ENCODE peak calls at places on chromosomes 4 and X, in four cellular contexts. B is brain microvascular endothelial cell; L is CD8-positive, alpha-beta T cell; V is H9. A is an unnamed sample. For H3K27me3, the result is how much of the 10 kb centered on the place peaks cover.

GRCh38 chrX:74788545-74789086 is 136.6 kb downstream of the NEXMIF start:
- DNase-seq in B (no peak), L (no peak), V (no peak), A (no peak)

GRCh38 chr4:87213425-87213824 is 7.0 kb downstream of the KLHL8 start:
- DNase-seq in B (no peak), V (no peak), L (no peak), A (no peak)

GRCh38 chrX:104113237-104113965 is 1.1 kb downstream of the ZCCHC18 start:
- DNase-seq in B (peak), V (peak), L (peak), A (peak)

GRCh38 chrX:11464836-11465458 is 171.7 kb downstream of the AMELX start:
- DNase-seq in B (no peak), V (no peak), L (no peak), A (no peak)

GRCh38 chrX:45445745-45446412 is 245.2 kb upstream of the DIPK2B start:
- DNase-seq in V (no peak), B (peak), L (no peak), A (no peak)

GRCh38 chr4:94801016-94801415 is 43.3 kb downstream of the BMPR1B start:
- DNase-seq in L (no peak), V (no peak), B (no peak), A (no peak)

GRCh38 chr4:90215286-90215685 is 88.1 kb downstream of the CCSER1 start:
- DNase-seq in L (no peak), B (no peak), V (no peak), A (no peak)

GRCh38 chr4:85029453-85029852 is 63.0 kb upstream of the WDFY3 start:
- DNase-seq in L (no peak), V (no peak), B (no peak), A (no peak)

GRCh38 chrX:20235755-20236154 is 31.0 kb downstream of the RPS6KA3 start:
- DNase-seq in L (no peak), V (no peak), B (no peak), A (no peak)

GRCh38 chr4:4575284-4576211 is 33.7 kb upstream of the STX18 start:
- DNase-seq in B (peak), L (peak), V (peak), A (no peak)

GRCh38 chrX:39821011-39821708 is 276.6 kb downstream of the BCOR start:
- DNase-seq in B (no peak), L (no peak), V (peak), A (no peak)

GRCh38 chr4:137647375-137647774 is 115.1 kb upstream of the PCDH18 start:
- DNase-seq in L (no peak), V (no peak), B (no peak), A (no peak)

GRCh38 chrX:153765138-153766079 is 1.4 kb downstream of the PLXNB3 start:
- DNase-seq in L (no peak), B (no peak), V (peak), A (peak)

GRCh38 chrX:7570432-7571009 is 272.4 kb upstream of the VCX start:
- DNase-seq in B (no peak), L (no peak), V (no peak), A (no peak)

GRCh38 chr4:120156115-120156718 is 89.6 kb upstream of the MAD2L1 start:
- DNase-seq in V (no peak), L (no peak), B (peak), A (peak)

GRCh38 chr4:73528171-73528570 is 46.6 kb downstream of the AFM start:
- DNase-seq in V (no peak), B (no peak), L (no peak), A (no peak)

GRCh38 chr4:164169591-164169990 is 584.3 kb upstream of the SMIM31 start:
- DNase-seq in B (peak), L (no peak), V (no peak), A (no peak)

GRCh38 chr4:150010525-150011126 is 67.6 kb upstream of the DCLK2 start:
- DNase-seq in V (peak), L (no peak), B (peak), A (peak)

GRCh38 chr4:114264877-114265291 is 285.4 kb upstream of the ARSJ start:
- DNase-seq in L (no peak), B (no peak), V (no peak), A (no peak)

GRCh38 chrX:17732138-17732783 is 5.0 kb upstream of the SCML1 start:
- DNase-seq in B (no peak), V (no peak), L (no peak), A (no peak)

GRCh38 chr4:28247805-28248204 is 1387.2 kb downstream of the STIM2 start:
- DNase-seq in L (no peak), B (no peak), V (no peak), A (no peak)

GRCh38 chr4:47598320-47598719 is 113.2 kb downstream of the ATP10D start:
- DNase-seq in B (no peak), V (no peak), L (no peak), A (no peak)

GRCh38 chr4:6991771-6992557 is 51.2 kb upstream of the TADA2B start:
- DNase-seq in L (no peak), V (no peak), B (peak), A (no peak)

GRCh38 chr4:138190452-138190858 is 51.7 kb downstream of the SLC7A11 start:
- DNase-seq in L (no peak), V (no peak), B (no peak), A (no peak)

DNA sequence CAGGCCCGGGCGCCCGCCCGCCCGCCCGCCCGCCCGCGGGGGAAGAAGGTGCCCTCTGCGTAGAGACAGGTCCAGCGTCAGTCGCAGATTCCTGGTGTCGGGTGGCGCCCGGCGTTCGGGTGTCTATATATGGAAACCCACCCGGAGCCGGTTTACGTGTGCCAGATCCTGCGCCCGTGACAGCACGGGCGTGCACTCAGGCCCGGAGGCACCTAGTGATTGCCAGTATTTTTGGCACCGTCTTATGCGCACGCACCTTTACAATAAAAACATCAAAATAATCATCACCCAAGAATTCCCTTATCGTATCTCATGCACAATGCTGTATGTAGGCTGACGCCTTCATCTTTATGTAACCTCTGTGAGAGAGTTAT is 517 bp downstream of the SLC25A4 start:
- DNase-seq in B (no peak), L (peak), V (no peak), A (peak)
- H3K27ac ChIP-seq in B (no peak), L (peak), V (no peak), A (no peak)

GRCh38 chr4:172596206-172596605 is 572.4 kb upstream of the GALNT7 start:
- DNase-seq in V (peak), B (no peak), L (no peak), A (peak)
- H3K27me3 ChIP-seq in V (under half), B (under half), L (under half), A (under half)

DNA sequence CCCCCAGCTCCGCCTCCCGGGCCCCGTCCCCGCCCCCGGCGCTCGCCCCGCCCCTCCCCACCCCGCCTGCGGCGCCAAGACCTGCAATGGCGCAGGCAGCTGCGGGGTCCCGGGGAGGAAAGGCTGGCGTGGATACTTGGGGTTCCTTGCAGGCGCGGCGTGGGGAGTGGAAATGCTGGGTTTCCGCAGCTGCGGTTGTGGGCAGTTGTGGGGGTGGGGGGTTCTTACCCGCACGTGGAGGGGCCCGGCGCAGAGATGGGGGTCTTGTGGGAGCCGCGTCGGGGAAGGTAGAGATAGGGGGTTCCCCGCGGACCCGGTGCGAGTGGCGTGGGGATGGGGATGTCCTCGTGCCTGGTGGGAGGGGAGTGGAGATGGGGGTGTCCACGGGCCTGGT is 678 bp upstream of the ASMTL start:
- DNase-seq in B (no peak), V (no peak), L (peak), A (no peak)
- H3K27ac ChIP-seq in B (peak), V (no peak), L (peak), A (peak)

GRCh38 chr4:82792912-82793649 is 5.5 kb downstream of the SCD5 start:
- DNase-seq in V (peak), B (no peak), L (no peak), A (no peak)

GRCh38 chr4:82798168-82799005 is at the start of gene SCD5:
- DNase-seq in L (peak), B (no peak), V (peak), A (peak)

GRCh38 chr4:82797591-82798081 is 960 bp downstream of the SCD5 start:
- DNase-seq in B (no peak), L (no peak), V (peak), A (peak)

GRCh38 chr4:82799006-82799881 is 648 bp upstream of the SCD5 start:
- DNase-seq in L (no peak), V (peak), B (no peak), A (peak)

DNA sequence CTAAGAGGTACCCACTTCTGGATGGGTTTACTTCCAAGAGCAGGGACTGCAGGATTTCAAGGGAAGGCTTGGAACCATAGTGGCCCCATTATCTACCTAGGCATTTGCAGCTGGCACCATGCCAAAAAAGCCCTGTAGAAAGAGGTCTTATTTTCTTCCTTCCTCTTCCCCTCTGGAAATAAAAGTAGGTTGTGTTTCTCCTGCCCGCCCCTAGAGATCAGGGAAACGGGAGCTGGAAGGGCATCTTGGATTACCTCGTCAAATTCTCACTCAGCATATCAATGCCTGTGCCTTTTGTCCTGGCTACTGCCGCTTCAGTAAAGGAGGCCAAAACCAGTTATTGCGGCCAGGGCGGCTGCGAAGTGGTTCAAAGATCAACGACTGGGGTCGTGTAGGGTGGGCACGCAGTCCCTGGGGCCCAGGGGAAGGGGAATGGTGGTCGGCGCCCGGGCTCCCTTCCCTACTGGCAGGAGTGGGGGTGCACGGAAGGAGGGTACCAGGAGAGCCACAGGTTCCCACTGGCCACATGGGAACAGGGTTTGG is 1.5 kb downstream of the SCD5 start:
- DNase-seq in V (peak), B (no peak), L (no peak), A (peak)
- H3K27me3 ChIP-seq in V (half or more), B (under half), L (under half), A (under half)

GRCh38 chrX:30615229-30615628 is 37.7 kb upstream of the TASL start:
- DNase-seq in L (no peak), V (no peak), B (peak), A (no peak)

GRCh38 chrX:30612250-30612655 is 34.7 kb upstream of the TASL start:
- DNase-seq in B (no peak), L (no peak), V (no peak), A (no peak)

GRCh38 chrX:30610050-30610449 is 32.5 kb upstream of the TASL start:
- DNase-seq in B (no peak), L (no peak), V (no peak), A (no peak)

GRCh38 chrX:30618160-30618765 is 35.0 kb upstream of the GK start:
- DNase-seq in V (peak), B (no peak), L (no peak), A (no peak)

DNA sequence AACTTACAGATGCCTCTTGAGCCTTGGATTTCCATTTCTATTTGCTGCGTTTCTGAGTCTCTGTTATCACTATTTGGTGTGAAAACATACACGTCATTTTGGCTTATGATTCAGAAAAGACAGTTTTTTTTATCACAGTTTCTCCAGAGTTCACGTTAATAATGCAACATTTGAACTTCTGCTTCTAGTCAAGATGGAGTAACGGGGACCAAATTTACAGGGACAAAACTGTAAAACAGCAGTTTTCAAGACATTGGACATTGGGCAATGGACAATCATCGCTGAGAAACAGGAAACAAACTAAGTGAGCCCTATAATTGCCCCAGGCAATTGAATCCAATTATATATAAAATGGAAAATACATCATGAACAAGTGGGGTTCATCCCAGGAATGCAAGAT is 36.2 kb upstream of the TASL start:
- DNase-seq in V (no peak), B (no peak), L (no peak), A (no peak)
- H3K27ac ChIP-seq in V (no peak), B (no peak), L (no peak), A (no peak)